ENCODE peak calls at places on chromosomes 2 and 18, in five cellular contexts. K is astrocyte of the spinal cord, X is kidney epithelial cell, S is fibroblast of lung, W is IMR-90. Q is an unnamed sample.

GRCh38 chr2:101759162-101759561 is 61.7 kb downstream of the MAP4K4 start:
- DNase-seq in S (peak), K (peak), X (peak), W (peak), Q (no peak)

GRCh38 chr2:193824474-193824873 is 1629.7 kb upstream of the TMEFF2 start:
- DNase-seq in W (no peak), S (no peak), X (no peak), K (peak), Q (no peak)

GRCh38 chr2:172438064-172438421 is 10.7 kb downstream of the ITGA6 start:
- DNase-seq in K (no peak), X (no peak), S (no peak), W (peak), Q (no peak)

GRCh38 chr18:10838594-10838993 is 310.8 kb downstream of the PIEZO2 start:
- DNase-seq in S (peak), K (no peak), W (peak), X (no peak), Q (no peak)

GRCh38 chr18:35376393-35376741 is 770 bp downstream of the ZNF396 start:
- DNase-seq in W (no peak), X (no peak), S (no peak), K (no peak), Q (no peak)

GRCh38 chr2:65265090-65266045 is 37.7 kb downstream of the ACTR2 start:
- DNase-seq in X (peak), K (peak), S (peak), W (peak), Q (peak)

GRCh38 chr2:69724540-69725159 is 17.3 kb upstream of the ANXA4 start:
- DNase-seq in X (no peak), S (peak), K (peak), W (peak), Q (peak)

GRCh38 chr2:72561621-72562318 is 264.1 kb downstream of the EXOC6B start:
- DNase-seq in S (peak), W (peak), X (no peak), K (peak), Q (no peak)

GRCh38 chr2:47251404-47251675 is 96.2 kb upstream of the STPG4 start:
- DNase-seq in S (no peak), X (no peak), W (no peak), K (no peak), Q (no peak)

GRCh38 chr2:108612514-108613183 is 78.4 kb downstream of the LIMS1 start:
- DNase-seq in W (no peak), X (no peak), K (no peak), S (no peak), Q (no peak)

GRCh38 chr2:172440795-172441194 is 13.4 kb downstream of the ITGA6 start:
- DNase-seq in X (peak), W (no peak), S (no peak), K (peak), Q (no peak)

GRCh38 chr18:41338341-41338740 is 616.7 kb upstream of the PIK3C3 start:
- DNase-seq in S (no peak), K (no peak), X (no peak), W (no peak), Q (no peak)

GRCh38 chr18:500230-500555 is 308 bp downstream of the COLEC12 start:
- DNase-seq in K (peak), S (no peak), X (no peak), W (no peak), Q (no peak)
- H3K4me3 ChIP-seq in K (peak), S (peak), X (peak), W (peak), Q (peak)

DNA sequence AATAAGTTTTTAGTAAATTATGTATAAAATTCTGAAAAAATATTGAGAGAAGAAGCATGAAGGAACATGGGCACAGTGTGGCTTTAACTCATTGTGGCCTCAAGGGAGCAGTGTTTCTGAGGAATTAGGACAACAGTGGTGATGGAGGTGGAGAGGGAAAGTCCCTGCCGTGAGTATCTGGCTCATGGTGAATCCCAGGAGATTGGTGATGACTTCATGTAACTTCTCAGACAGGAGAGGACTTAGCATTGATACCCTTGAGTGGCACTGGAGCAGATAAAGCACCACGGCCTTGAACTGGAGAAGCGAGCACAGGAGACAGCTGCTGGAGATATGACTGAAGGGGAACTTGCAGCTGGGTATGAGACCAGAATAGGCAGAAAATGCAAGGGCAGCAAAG is 35.0 kb upstream of the LRP1B start:
- DNase-seq in K (peak), S (peak), W (peak), X (peak), Q (no peak)
- TF ChIP-seq CTCF in K (peak), S (peak), W (peak), X (peak), Q (no peak)

GRCh38 chr18:48941672-48942071 is 9.1 kb downstream of the SMAD7 start:
- DNase-seq in X (no peak), K (no peak), W (no peak), S (no peak), Q (no peak)
- H3K4me3 ChIP-seq in X (peak), K (no peak), W (no peak), S (no peak), Q (no peak)

GRCh38 chr18:31436825-31437224 is 10.7 kb upstream of the DSG3 start:
- DNase-seq in S (no peak), X (no peak), K (no peak), W (no peak), Q (no peak)
- TF ChIP-seq CTCF in S (no peak), X (no peak), K (no peak), W (no peak), Q (no peak)

DNA sequence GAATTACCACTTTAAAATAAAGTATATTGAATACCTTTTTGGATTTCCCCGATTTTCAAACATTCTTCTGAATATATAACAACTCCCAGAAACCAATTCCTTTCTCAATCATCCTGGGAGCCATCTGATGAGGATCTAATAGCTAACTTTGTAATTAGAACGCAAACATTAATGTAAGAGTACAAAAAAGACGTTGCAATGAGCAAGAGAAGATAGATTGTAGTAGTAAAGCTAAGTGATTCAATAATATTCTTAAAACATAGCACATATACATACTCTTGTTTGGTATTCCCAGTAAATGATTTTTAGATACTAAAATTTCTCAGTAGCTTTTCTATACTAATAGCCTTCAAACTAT is 1.1 kb downstream of the ABCA12 start:
- DNase-seq in S (no peak), W (no peak), X (no peak), K (no peak), Q (no peak)
- H3K4me3 ChIP-seq in S (no peak), W (no peak), X (no peak), K (no peak), Q (no peak)

GRCh38 chr2:161416294-161416632 is at the start of gene TBR1:
- DNase-seq in K (peak), S (peak), W (no peak), X (no peak), Q (no peak)
- TF ChIP-seq CTCF in K (no peak), S (no peak), W (no peak), X (no peak), Q (no peak)

GRCh38 chr2:211928186-211928585 is 610.4 kb downstream of the ERBB4 start:
- DNase-seq in K (no peak), W (no peak), S (no peak), X (no peak), Q (no peak)

GRCh38 chr2:211923019-211923418 is 615.6 kb downstream of the ERBB4 start:
- DNase-seq in W (no peak), K (no peak), X (no peak), S (no peak), Q (no peak)
- H3K4me3 ChIP-seq in W (no peak), K (no peak), X (no peak), S (no peak), Q (no peak)

DNA sequence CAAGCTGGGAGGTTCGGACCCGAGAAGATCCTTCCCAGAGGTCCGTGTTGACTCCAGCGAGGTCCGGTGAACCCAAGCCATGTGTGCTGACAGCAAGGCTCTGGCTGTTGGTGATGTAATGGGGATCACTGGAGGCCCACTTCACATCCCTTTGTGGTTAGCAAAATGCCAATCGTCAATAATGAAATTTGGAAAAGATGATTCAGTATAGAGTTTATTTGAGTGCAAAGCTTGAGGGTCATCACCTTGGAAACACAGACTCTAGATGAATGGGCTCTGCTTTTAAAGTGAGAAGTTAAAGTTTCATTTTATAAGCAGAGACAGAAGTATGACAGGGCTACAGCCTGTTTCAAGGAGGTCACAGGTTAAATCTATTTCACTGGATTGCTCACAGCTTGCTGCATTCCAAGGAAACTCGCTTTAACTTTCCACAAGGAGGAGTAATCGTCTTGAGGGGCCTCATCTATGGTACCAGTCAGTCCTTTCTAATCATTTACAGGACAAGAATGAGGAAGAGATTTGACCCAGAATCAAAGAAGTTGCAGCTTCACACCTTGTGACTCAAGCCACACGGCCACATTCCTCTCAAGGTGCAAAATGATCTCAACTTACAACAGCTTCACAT is 140.5 kb downstream of the TPO start:
- DNase-seq in K (peak), W (peak), S (peak), X (peak), Q (no peak)
- TF ChIP-seq CTCF in K (peak), W (peak), S (peak), X (peak), Q (no peak)

GRCh38 chr2:149329470-149330126 is 789 bp upstream of the LYPD6 start:
- DNase-seq in W (peak), X (no peak), S (peak), K (peak), Q (no peak)

GRCh38 chr2:149331023-149331400 is 625 bp downstream of the LYPD6 start:
- DNase-seq in W (no peak), S (no peak), K (no peak), X (no peak), Q (no peak)

GRCh38 chr2:149330127-149331022 is at the start of gene LYPD6:
- DNase-seq in X (no peak), K (peak), W (peak), S (peak), Q (no peak)

GRCh38 chr2:149332364-149332763 is 2.0 kb downstream of the LYPD6 start:
- DNase-seq in S (no peak), K (no peak), X (no peak), W (no peak), Q (no peak)

GRCh38 chr2:149329068-149329467 is 1.3 kb upstream of the LYPD6 start:
- DNase-seq in S (peak), W (no peak), X (no peak), K (no peak), Q (no peak)
- H3K4me3 ChIP-seq in S (peak), W (no peak), X (peak), K (no peak), Q (no peak)

Q was measured in lower leg skin.